ENCODE peak calls at places on chromosomes 4 and X, in eight cellular contexts. One of them, this sample, is unnamed.

GRCh38 chrX:1137531-1137930 is 74.9 kb downstream of the CRLF2 start:
- DNase-seq in CD4-positive, alpha-beta T cell: no peak
- DNase-seq in glutamatergic neuron: no peak
- DNase-seq in A549: no peak
- DNase-seq in psoas muscle: peak
- DNase-seq in BJ: no peak
- DNase-seq in left lung: no peak
- DNase-seq in lung: no peak
- DNase-seq in this sample: no peak

GRCh38 chr4:41142946-41143720 is 71.2 kb downstream of the APBB2 start:
- DNase-seq in glutamatergic neuron: no peak
- DNase-seq in left lung: peak
- DNase-seq in CD4-positive, alpha-beta T cell: no peak
- DNase-seq in A549: no peak
- DNase-seq in lung: peak
- DNase-seq in psoas muscle: peak
- DNase-seq in BJ: peak
- DNase-seq in this sample: peak

GRCh38 chrX:9340619-9341304 is 124.1 kb upstream of the TBL1X start:
- DNase-seq in CD4-positive, alpha-beta T cell: peak
- DNase-seq in glutamatergic neuron: peak
- DNase-seq in A549: no peak
- DNase-seq in lung: peak
- DNase-seq in left lung: peak
- DNase-seq in BJ: no peak
- DNase-seq in psoas muscle: peak
- DNase-seq in this sample: no peak

GRCh38 chrX:46582325-46582724 is 8.8 kb downstream of the CHST7 start:
- DNase-seq in psoas muscle: no peak
- DNase-seq in glutamatergic neuron: no peak
- DNase-seq in left lung: no peak
- DNase-seq in BJ: no peak
- DNase-seq in A549: no peak
- DNase-seq in lung: no peak
- DNase-seq in CD4-positive, alpha-beta T cell: no peak
- DNase-seq in this sample: no peak

GRCh38 chrX:134599173-134599914 is 58.9 kb downstream of the PLAC1 start:
- DNase-seq in left lung: no peak
- DNase-seq in glutamatergic neuron: no peak
- DNase-seq in lung: no peak
- DNase-seq in psoas muscle: no peak
- DNase-seq in A549: no peak
- DNase-seq in BJ: peak
- DNase-seq in CD4-positive, alpha-beta T cell: no peak
- DNase-seq in this sample: no peak

GRCh38 chr4:139825523-139826014 is 159.9 kb downstream of the MGST2 start:
- DNase-seq in lung: no peak
- DNase-seq in A549: no peak
- DNase-seq in BJ: no peak
- DNase-seq in psoas muscle: no peak
- DNase-seq in left lung: no peak
- DNase-seq in glutamatergic neuron: no peak
- DNase-seq in CD4-positive, alpha-beta T cell: no peak
- DNase-seq in this sample: no peak

GRCh38 chr4:78137538-78137937 is 80.4 kb downstream of the FRAS1 start:
- DNase-seq in psoas muscle: no peak
- DNase-seq in left lung: no peak
- DNase-seq in CD4-positive, alpha-beta T cell: no peak
- DNase-seq in glutamatergic neuron: no peak
- DNase-seq in lung: no peak
- DNase-seq in BJ: no peak
- DNase-seq in A549: no peak
- DNase-seq in this sample: no peak

GRCh38 chrX:12239356-12240082 is 101.2 kb downstream of the FRMPD4 start:
- DNase-seq in left lung: no peak
- DNase-seq in lung: no peak
- DNase-seq in BJ: no peak
- DNase-seq in psoas muscle: no peak
- DNase-seq in A549: no peak
- DNase-seq in glutamatergic neuron: no peak
- DNase-seq in CD4-positive, alpha-beta T cell: no peak
- DNase-seq in this sample: no peak

GRCh38 chr4:185914583-185915199 is 102.7 kb upstream of the SORBS2 start:
- DNase-seq in A549: no peak
- DNase-seq in CD4-positive, alpha-beta T cell: no peak
- DNase-seq in BJ: no peak
- DNase-seq in glutamatergic neuron: no peak
- DNase-seq in lung: no peak
- DNase-seq in left lung: no peak
- DNase-seq in psoas muscle: no peak
- DNase-seq in this sample: peak

GRCh38 chr4:749771-750666 is 44.4 kb downstream of the PCGF3 start:
- DNase-seq in lung: no peak
- DNase-seq in CD4-positive, alpha-beta T cell: no peak
- DNase-seq in glutamatergic neuron: no peak
- DNase-seq in psoas muscle: peak
- DNase-seq in BJ: no peak
- DNase-seq in left lung: no peak
- DNase-seq in A549: no peak
- DNase-seq in this sample: no peak

GRCh38 chr4:40621229-40621591 is 8.5 kb downstream of the RBM47 start:
- DNase-seq in lung: no peak
- DNase-seq in psoas muscle: no peak
- DNase-seq in CD4-positive, alpha-beta T cell: no peak
- DNase-seq in BJ: no peak
- DNase-seq in left lung: no peak
- DNase-seq in glutamatergic neuron: no peak
- DNase-seq in A549: no peak
- DNase-seq in this sample: no peak

GRCh38 chr4:89939464-89939863 is 44.8 kb downstream of the MMRN1 start:
- DNase-seq in BJ: no peak
- DNase-seq in glutamatergic neuron: no peak
- DNase-seq in CD4-positive, alpha-beta T cell: no peak
- DNase-seq in left lung: no peak
- DNase-seq in A549: no peak
- DNase-seq in psoas muscle: no peak
- DNase-seq in lung: no peak
- DNase-seq in this sample: no peak

GRCh38 chrX:18422325-18422724 is 3.1 kb upstream of the CDKL5 start:
- DNase-seq in left lung: no peak
- DNase-seq in lung: no peak
- DNase-seq in glutamatergic neuron: no peak
- DNase-seq in CD4-positive, alpha-beta T cell: no peak
- DNase-seq in BJ: peak
- DNase-seq in psoas muscle: no peak
- DNase-seq in A549: peak
- DNase-seq in this sample: peak

GRCh38 chrX:54950730-54951375 is 30.2 kb downstream of the TRO start:
- DNase-seq in CD4-positive, alpha-beta T cell: no peak
- DNase-seq in psoas muscle: no peak
- DNase-seq in A549: no peak
- DNase-seq in BJ: no peak
- DNase-seq in left lung: no peak
- DNase-seq in glutamatergic neuron: no peak
- DNase-seq in lung: no peak
- DNase-seq in this sample: no peak

GRCh38 chr4:3791910-3792542 is 25.8 kb downstream of the ADRA2C start:
- DNase-seq in psoas muscle: peak
- DNase-seq in BJ: no peak
- DNase-seq in left lung: no peak
- DNase-seq in glutamatergic neuron: peak
- DNase-seq in CD4-positive, alpha-beta T cell: no peak
- DNase-seq in A549: no peak
- DNase-seq in lung: peak
- DNase-seq in this sample: no peak

GRCh38 chr4:71375494-71375893 is 36.7 kb downstream of the SLC4A4 start:
- DNase-seq in lung: no peak
- DNase-seq in BJ: no peak
- DNase-seq in psoas muscle: no peak
- DNase-seq in A549: no peak
- DNase-seq in left lung: no peak
- DNase-seq in CD4-positive, alpha-beta T cell: no peak
- DNase-seq in glutamatergic neuron: no peak
- DNase-seq in this sample: no peak

GRCh38 chrX:155023907-155024833 is 1.6 kb upstream of the F8 start:
- DNase-seq in BJ: no peak
- DNase-seq in glutamatergic neuron: no peak
- DNase-seq in A549: no peak
- DNase-seq in lung: no peak
- DNase-seq in psoas muscle: no peak
- DNase-seq in CD4-positive, alpha-beta T cell: no peak
- DNase-seq in left lung: no peak
- DNase-seq in this sample: no peak

GRCh38 chr4:51858605-51859211 is 15.8 kb downstream of the DCUN1D4 start:
- DNase-seq in A549: no peak
- DNase-seq in glutamatergic neuron: no peak
- DNase-seq in left lung: no peak
- DNase-seq in CD4-positive, alpha-beta T cell: no peak
- DNase-seq in lung: no peak
- DNase-seq in BJ: no peak
- DNase-seq in psoas muscle: no peak
- DNase-seq in this sample: no peak

GRCh38 chr4:18934197-18934596 is 912.6 kb upstream of the LCORL start:
- DNase-seq in left lung: no peak
- DNase-seq in A549: no peak
- DNase-seq in CD4-positive, alpha-beta T cell: no peak
- DNase-seq in lung: no peak
- DNase-seq in psoas muscle: no peak
- DNase-seq in glutamatergic neuron: no peak
- DNase-seq in BJ: no peak
- DNase-seq in this sample: no peak
- TF ChIP-seq CTCF in left lung: no peak
- TF ChIP-seq CTCF in A549: no peak
- TF ChIP-seq CTCF in CD4-positive, alpha-beta T cell: no peak
- TF ChIP-seq CTCF in lung: no peak
- TF ChIP-seq CTCF in psoas muscle: no peak
- TF ChIP-seq CTCF in glutamatergic neuron: no peak
- TF ChIP-seq CTCF in BJ: peak
- TF ChIP-seq CTCF in this sample: no peak

DNA sequence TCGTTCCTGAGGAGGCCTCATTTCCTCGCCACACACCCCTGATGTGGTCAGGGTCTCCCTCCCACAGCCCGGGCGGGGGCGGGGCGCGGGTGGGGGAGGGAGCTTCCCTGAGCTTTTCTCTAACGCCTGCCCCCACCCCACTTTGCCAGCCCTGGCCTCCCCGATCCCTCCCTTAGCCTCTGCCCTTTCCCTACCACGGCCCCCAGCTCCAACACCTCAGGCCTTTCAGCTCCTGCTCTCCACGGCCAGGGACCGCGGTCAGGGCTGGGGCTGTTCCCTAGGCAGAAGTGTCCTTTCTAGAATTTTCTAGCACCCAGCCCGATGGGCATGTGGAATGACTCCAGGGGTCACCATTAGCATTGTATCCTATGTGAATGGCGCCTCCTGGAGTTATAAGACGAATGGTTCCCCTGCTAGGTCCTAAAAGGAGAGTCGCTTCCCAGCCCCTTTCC is 201.3 kb upstream of the BCOR start:
- DNase-seq in A549: no peak
- DNase-seq in psoas muscle: no peak
- DNase-seq in CD4-positive, alpha-beta T cell: no peak
- DNase-seq in lung: no peak
- DNase-seq in BJ: no peak
- DNase-seq in glutamatergic neuron: peak
- DNase-seq in left lung: no peak
- DNase-seq in this sample: no peak
- TF ChIP-seq CTCF in A549: no peak
- TF ChIP-seq CTCF in psoas muscle: no peak
- TF ChIP-seq CTCF in CD4-positive, alpha-beta T cell: no peak
- TF ChIP-seq CTCF in lung: no peak
- TF ChIP-seq CTCF in BJ: peak
- TF ChIP-seq CTCF in glutamatergic neuron: peak
- TF ChIP-seq CTCF in left lung: no peak
- TF ChIP-seq CTCF in this sample: peak

DNA sequence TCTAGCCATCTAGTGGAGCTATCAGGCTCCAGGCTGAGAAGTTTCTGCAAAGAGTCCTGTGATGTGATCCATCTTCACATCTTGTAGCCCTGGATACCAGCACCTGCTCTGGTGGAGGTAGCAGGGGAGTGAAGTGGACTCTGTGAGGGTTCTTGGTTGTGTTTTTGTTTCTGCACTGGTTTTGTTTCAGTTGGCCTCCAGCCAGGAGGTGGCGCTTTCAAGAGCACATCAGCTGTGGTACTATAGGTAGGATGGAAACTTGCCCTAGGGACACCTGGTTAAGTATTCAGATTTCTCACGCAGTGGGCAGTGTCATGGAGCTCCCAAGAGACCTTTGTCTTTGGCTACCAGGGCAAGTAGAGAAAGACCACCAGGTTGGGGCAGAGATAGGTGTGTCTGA is 257.5 kb upstream of the SLC7A11 start:
- DNase-seq in CD4-positive, alpha-beta T cell: no peak
- DNase-seq in glutamatergic neuron: no peak
- DNase-seq in A549: no peak
- DNase-seq in psoas muscle: no peak
- DNase-seq in left lung: no peak
- DNase-seq in lung: no peak
- DNase-seq in BJ: no peak
- DNase-seq in this sample: no peak
- TF ChIP-seq CTCF in CD4-positive, alpha-beta T cell: no peak
- TF ChIP-seq CTCF in glutamatergic neuron: no peak
- TF ChIP-seq CTCF in A549: no peak
- TF ChIP-seq CTCF in psoas muscle: no peak
- TF ChIP-seq CTCF in left lung: no peak
- TF ChIP-seq CTCF in lung: no peak
- TF ChIP-seq CTCF in BJ: no peak
- TF ChIP-seq CTCF in this sample: no peak

GRCh38 chrX:48606091-48606490 is 8.8 kb downstream of the WDR13 start:
- DNase-seq in psoas muscle: no peak
- DNase-seq in CD4-positive, alpha-beta T cell: no peak
- DNase-seq in A549: no peak
- DNase-seq in glutamatergic neuron: no peak
- DNase-seq in lung: no peak
- DNase-seq in BJ: no peak
- DNase-seq in left lung: no peak
- DNase-seq in this sample: no peak
- TF ChIP-seq CTCF in psoas muscle: no peak
- TF ChIP-seq CTCF in CD4-positive, alpha-beta T cell: no peak
- TF ChIP-seq CTCF in A549: no peak
- TF ChIP-seq CTCF in glutamatergic neuron: no peak
- TF ChIP-seq CTCF in lung: no peak
- TF ChIP-seq CTCF in BJ: no peak
- TF ChIP-seq CTCF in left lung: no peak
- TF ChIP-seq CTCF in this sample: no peak

DNA sequence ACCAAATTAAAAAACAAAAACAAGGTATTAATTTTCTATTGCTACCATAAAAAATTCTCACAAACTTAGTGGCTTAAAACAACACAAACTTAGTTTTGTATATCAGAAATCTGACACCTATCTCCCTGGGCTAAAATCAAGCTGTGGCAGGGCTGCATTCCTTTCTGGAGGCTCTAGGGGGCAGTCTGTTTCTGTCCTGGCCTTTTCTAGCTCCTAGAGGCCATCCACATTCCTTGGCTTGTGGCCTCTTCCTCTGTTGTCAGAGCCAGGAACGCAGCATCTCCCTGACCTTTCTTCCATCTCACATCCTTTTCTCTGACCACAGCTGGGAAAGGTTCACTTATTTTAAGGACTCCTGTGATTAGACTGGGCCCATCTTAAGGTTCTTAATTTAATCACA is 38.9 kb upstream of the TLR2 start:
- DNase-seq in lung: no peak
- DNase-seq in glutamatergic neuron: no peak
- DNase-seq in A549: no peak
- DNase-seq in psoas muscle: no peak
- DNase-seq in BJ: no peak
- DNase-seq in CD4-positive, alpha-beta T cell: no peak
- DNase-seq in left lung: no peak
- DNase-seq in this sample: no peak
- TF ChIP-seq CTCF in lung: no peak
- TF ChIP-seq CTCF in glutamatergic neuron: peak
- TF ChIP-seq CTCF in A549: no peak
- TF ChIP-seq CTCF in psoas muscle: no peak
- TF ChIP-seq CTCF in BJ: no peak
- TF ChIP-seq CTCF in CD4-positive, alpha-beta T cell: no peak
- TF ChIP-seq CTCF in left lung: peak
- TF ChIP-seq CTCF in this sample: peak